ENCODE peak calls at places on chromosomes 11 and 22, in six cellular contexts. One of them, this sample, is unnamed.
A peak's percentile ranks its signal among the peaks of the same experiment; 100 is the strongest.

GRCh38 chr11:96257972-96258951 is 84.7 kb downstream of the MAML2 start:
- DNase-seq in K562: no peak
- DNase-seq in upper lobe of right lung: no peak
- DNase-seq in right cardiac atrium: no peak
- DNase-seq in fibroblast of lung: peak; percentile 62
- DNase-seq in AG04450: no peak
- DNase-seq in this sample: no peak

GRCh38 chr11:13280777-13281176 is 3.2 kb downstream of the BMAL1 start:
- DNase-seq in K562: no peak
- DNase-seq in upper lobe of right lung: no peak
- DNase-seq in right cardiac atrium: no peak
- DNase-seq in fibroblast of lung: no peak
- DNase-seq in AG04450: no peak
- DNase-seq in this sample: no peak

GRCh38 chr22:23305922-23306374 is 125.6 kb downstream of the BCR start:
- DNase-seq in K562: no peak
- DNase-seq in upper lobe of right lung: peak; percentile 70
- DNase-seq in right cardiac atrium: peak; percentile 90
- DNase-seq in fibroblast of lung: peak; percentile 71
- DNase-seq in AG04450: no peak
- DNase-seq in this sample: no peak

GRCh38 chr11:13183094-13183825 is 94.3 kb upstream of the BMAL1 start:
- DNase-seq in K562: no peak
- DNase-seq in upper lobe of right lung: no peak
- DNase-seq in right cardiac atrium: no peak
- DNase-seq in fibroblast of lung: peak; percentile 83
- DNase-seq in AG04450: no peak
- DNase-seq in this sample: no peak

GRCh38 chr11:69874984-69875673 is 55.9 kb upstream of the FGF3 start:
- DNase-seq in K562: no peak
- DNase-seq in upper lobe of right lung: peak; percentile 57
- DNase-seq in right cardiac atrium: no peak
- DNase-seq in fibroblast of lung: no peak
- DNase-seq in AG04450: no peak
- DNase-seq in this sample: no peak

GRCh38 chr22:24107668-24108067 is 73.6 kb upstream of the SUSD2 start:
- DNase-seq in K562: no peak
- DNase-seq in upper lobe of right lung: no peak
- DNase-seq in right cardiac atrium: peak; percentile 91
- DNase-seq in fibroblast of lung: peak; percentile 81
- DNase-seq in AG04450: peak; percentile 83
- DNase-seq in this sample: peak; percentile 27

GRCh38 chr11:123069878-123070821 is 8.2 kb upstream of the HSPA8 start:
- DNase-seq in K562: no peak
- DNase-seq in upper lobe of right lung: no peak
- DNase-seq in right cardiac atrium: no peak
- DNase-seq in fibroblast of lung: no peak
- DNase-seq in AG04450: no peak
- DNase-seq in this sample: no peak

GRCh38 chr11:26704249-26704648 is 17.6 kb downstream of the SLC5A12 start:
- DNase-seq in K562: no peak
- DNase-seq in upper lobe of right lung: no peak
- DNase-seq in right cardiac atrium: no peak
- DNase-seq in fibroblast of lung: peak; percentile 65
- DNase-seq in AG04450: no peak
- DNase-seq in this sample: peak; percentile 36

GRCh38 chr11:64650923-64651523 is 60.0 kb downstream of the SLC22A12 start:
- DNase-seq in K562: peak; percentile 66
- DNase-seq in upper lobe of right lung: no peak
- DNase-seq in right cardiac atrium: no peak
- DNase-seq in fibroblast of lung: peak; percentile 14
- DNase-seq in AG04450: no peak
- DNase-seq in this sample: no peak

GRCh38 chr11:71060358-71060757 is 192.0 kb downstream of the SHANK2 start:
- DNase-seq in K562: no peak
- DNase-seq in upper lobe of right lung: no peak
- DNase-seq in right cardiac atrium: no peak
- DNase-seq in fibroblast of lung: no peak
- DNase-seq in AG04450: no peak
- DNase-seq in this sample: no peak

GRCh38 chr22:45007247-45007945 is 2.4 kb downstream of the PHF21B start:
- DNase-seq in K562: peak; percentile 67
- DNase-seq in upper lobe of right lung: no peak
- DNase-seq in right cardiac atrium: peak; percentile 51
- DNase-seq in fibroblast of lung: peak; percentile 55
- DNase-seq in AG04450: no peak
- DNase-seq in this sample: no peak

GRCh38 chr11:2542406-2542805 is 97.6 kb downstream of the KCNQ1 start:
- DNase-seq in K562: no peak
- DNase-seq in upper lobe of right lung: peak; percentile 45
- DNase-seq in right cardiac atrium: no peak
- DNase-seq in fibroblast of lung: no peak
- DNase-seq in AG04450: no peak
- DNase-seq in this sample: no peak

GRCh38 chr11:97419729-97420128 is 1029.9 kb downstream of the JRKL start:
- DNase-seq in K562: no peak
- DNase-seq in upper lobe of right lung: no peak
- DNase-seq in right cardiac atrium: no peak
- DNase-seq in fibroblast of lung: no peak
- DNase-seq in AG04450: no peak
- DNase-seq in this sample: no peak

GRCh38 chr22:37485006-37485713 is 1.0 kb downstream of the MFNG start:
- DNase-seq in K562: no peak
- DNase-seq in upper lobe of right lung: peak; percentile 76
- DNase-seq in right cardiac atrium: no peak
- DNase-seq in fibroblast of lung: no peak
- DNase-seq in AG04450: no peak
- DNase-seq in this sample: no peak

GRCh38 chr11:97722065-97722464 is 1298.7 kb upstream of the CNTN5 start:
- DNase-seq in K562: no peak
- DNase-seq in upper lobe of right lung: no peak
- DNase-seq in right cardiac atrium: peak; percentile 25
- DNase-seq in fibroblast of lung: peak; percentile 92
- DNase-seq in AG04450: peak; percentile 81
- DNase-seq in this sample: no peak

GRCh38 chr11:126992065-126992803 is 8.3 kb downstream of the KIRREL3 start:
- DNase-seq in K562: no peak
- DNase-seq in upper lobe of right lung: no peak
- DNase-seq in right cardiac atrium: no peak
- DNase-seq in fibroblast of lung: peak; percentile 100
- DNase-seq in AG04450: peak; percentile 90
- DNase-seq in this sample: peak; percentile 49

GRCh38 chr22:39207141-39208012 is 37.4 kb downstream of the PDGFB start:
- DNase-seq in K562: peak; percentile 2
- DNase-seq in upper lobe of right lung: peak; percentile 48
- DNase-seq in right cardiac atrium: no peak
- DNase-seq in fibroblast of lung: peak; percentile 62
- DNase-seq in AG04450: no peak
- DNase-seq in this sample: no peak

GRCh38 chr11:58577441-58578135 is 1.3 kb upstream of the ZFP91 start:
- DNase-seq in K562: peak; percentile 69
- DNase-seq in upper lobe of right lung: peak; percentile 78
- DNase-seq in right cardiac atrium: peak; percentile 49
- DNase-seq in fibroblast of lung: peak; percentile 97
- DNase-seq in AG04450: peak; percentile 77
- DNase-seq in this sample: peak; percentile 52

GRCh38 chr11:42770444-42771065 is 541.2 kb upstream of the API5 start:
- DNase-seq in K562: peak; percentile 11
- DNase-seq in upper lobe of right lung: no peak
- DNase-seq in right cardiac atrium: no peak
- DNase-seq in fibroblast of lung: peak; percentile 3
- DNase-seq in AG04450: no peak
- DNase-seq in this sample: no peak

GRCh38 chr11:57344826-57345225 is 6.7 kb downstream of the P2RX3 start:
- DNase-seq in K562: no peak
- DNase-seq in upper lobe of right lung: no peak
- DNase-seq in right cardiac atrium: no peak
- DNase-seq in fibroblast of lung: no peak
- DNase-seq in AG04450: no peak
- DNase-seq in this sample: no peak

GRCh38 chr22:45769569-45770210 is 98.1 kb downstream of the ATXN10 start:
- DNase-seq in K562: no peak
- DNase-seq in upper lobe of right lung: no peak
- DNase-seq in right cardiac atrium: no peak
- DNase-seq in fibroblast of lung: no peak
- DNase-seq in AG04450: no peak
- DNase-seq in this sample: no peak

GRCh38 chr11:7611411-7611810 is 61.9 kb downstream of the CYB5R2 start:
- DNase-seq in K562: no peak
- DNase-seq in upper lobe of right lung: no peak
- DNase-seq in right cardiac atrium: no peak
- DNase-seq in fibroblast of lung: no peak
- DNase-seq in AG04450: no peak
- DNase-seq in this sample: no peak

GRCh38 chr11:7612661-7613393 is 60.5 kb downstream of the CYB5R2 start:
- DNase-seq in K562: no peak
- DNase-seq in upper lobe of right lung: no peak
- DNase-seq in right cardiac atrium: no peak
- DNase-seq in fibroblast of lung: peak; percentile 11
- DNase-seq in AG04450: no peak
- DNase-seq in this sample: no peak

GRCh38 chr11:7614656-7615055 is 58.6 kb downstream of the CYB5R2 start:
- DNase-seq in K562: no peak
- DNase-seq in upper lobe of right lung: no peak
- DNase-seq in right cardiac atrium: no peak
- DNase-seq in fibroblast of lung: no peak
- DNase-seq in AG04450: no peak
- DNase-seq in this sample: no peak

GRCh38 chr11:7612056-7612660 is 61.1 kb downstream of the CYB5R2 start:
- DNase-seq in K562: no peak
- DNase-seq in upper lobe of right lung: no peak
- DNase-seq in right cardiac atrium: no peak
- DNase-seq in fibroblast of lung: no peak
- DNase-seq in AG04450: no peak
- DNase-seq in this sample: no peak

GRCh38 chr11:7613394-7613720 is 59.9 kb downstream of the CYB5R2 start:
- DNase-seq in K562: no peak
- DNase-seq in upper lobe of right lung: no peak
- DNase-seq in right cardiac atrium: no peak
- DNase-seq in fibroblast of lung: no peak
- DNase-seq in AG04450: no peak
- DNase-seq in this sample: no peak
- H3K27ac ChIP-seq in K562: no peak overlapping the region
- H3K27ac ChIP-seq in upper lobe of right lung: no peak overlapping the region
- H3K27ac ChIP-seq in right cardiac atrium: no peak overlapping the region
- H3K27ac ChIP-seq in fibroblast of lung: no peak overlapping the region
- H3K27ac ChIP-seq in AG04450: no peak overlapping the region
- H3K27ac ChIP-seq in this sample: peak overlapping the region; percentile 10

DNA sequence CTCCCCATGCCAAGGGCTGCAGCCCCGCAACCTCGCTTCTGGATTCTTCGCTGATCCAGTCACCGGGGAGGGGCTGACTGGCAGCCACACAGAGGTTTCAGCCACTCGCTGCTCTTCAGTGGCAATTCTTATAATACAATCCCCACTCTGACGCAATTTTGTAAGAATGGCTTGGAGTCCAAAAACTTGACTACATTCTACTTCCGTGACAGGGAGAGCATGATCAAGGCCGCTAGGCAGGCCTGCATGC is 14.9 kb downstream of the PPM1F start:
- DNase-seq in K562: no peak
- DNase-seq in upper lobe of right lung: no peak
- DNase-seq in right cardiac atrium: peak; percentile 89
- DNase-seq in fibroblast of lung: peak; percentile 91
- DNase-seq in AG04450: no peak
- DNase-seq in this sample: peak; percentile 66
- H3K27ac ChIP-seq in K562: peak overlapping the region; percentile 85
- H3K27ac ChIP-seq in upper lobe of right lung: peak overlapping the region; percentile 96
- H3K27ac ChIP-seq in right cardiac atrium: peak overlapping the region; percentile 98
- H3K27ac ChIP-seq in fibroblast of lung: peak overlapping the region; percentile 99
- H3K27ac ChIP-seq in AG04450: peak overlapping the region; percentile 97
- H3K27ac ChIP-seq in this sample: peak overlapping the region; percentile 100

GRCh38 chr11:114176321-114176720 is 116.8 kb downstream of the ZBTB16 start:
- DNase-seq in K562: no peak
- DNase-seq in upper lobe of right lung: no peak
- DNase-seq in right cardiac atrium: no peak
- DNase-seq in fibroblast of lung: no peak
- DNase-seq in AG04450: no peak
- DNase-seq in this sample: no peak

GRCh38 chr11:114175706-114176105 is 116.2 kb downstream of the ZBTB16 start:
- DNase-seq in K562: no peak
- DNase-seq in upper lobe of right lung: no peak
- DNase-seq in right cardiac atrium: no peak
- DNase-seq in fibroblast of lung: no peak
- DNase-seq in AG04450: no peak
- DNase-seq in this sample: no peak

GRCh38 chr11:114173836-114174235 is 114.3 kb downstream of the ZBTB16 start:
- DNase-seq in K562: no peak
- DNase-seq in upper lobe of right lung: no peak
- DNase-seq in right cardiac atrium: no peak
- DNase-seq in fibroblast of lung: no peak
- DNase-seq in AG04450: no peak
- DNase-seq in this sample: no peak

GRCh38 chr11:114172871-114173444 is 113.4 kb downstream of the ZBTB16 start:
- DNase-seq in K562: no peak
- DNase-seq in upper lobe of right lung: no peak
- DNase-seq in right cardiac atrium: peak; percentile 65
- DNase-seq in fibroblast of lung: no peak
- DNase-seq in AG04450: no peak
- DNase-seq in this sample: no peak

GRCh38 chr11:114174712-114175495 is 115.4 kb downstream of the ZBTB16 start:
- DNase-seq in K562: no peak
- DNase-seq in upper lobe of right lung: no peak
- DNase-seq in right cardiac atrium: no peak
- DNase-seq in fibroblast of lung: no peak
- DNase-seq in AG04450: no peak
- DNase-seq in this sample: no peak
- H3K27ac ChIP-seq in K562: no peak overlapping the region
- H3K27ac ChIP-seq in upper lobe of right lung: peak overlapping the region; percentile 97
- H3K27ac ChIP-seq in right cardiac atrium: peak overlapping the region; percentile 95
- H3K27ac ChIP-seq in fibroblast of lung: no peak overlapping the region
- H3K27ac ChIP-seq in AG04450: no peak overlapping the region
- H3K27ac ChIP-seq in this sample: no peak overlapping the region

GRCh38 chr11:33716236-33716635 is 15.6 kb upstream of the C11orf91 start:
- DNase-seq in K562: peak; percentile 27
- DNase-seq in upper lobe of right lung: no peak
- DNase-seq in right cardiac atrium: no peak
- DNase-seq in fibroblast of lung: peak; percentile 31
- DNase-seq in AG04450: no peak
- DNase-seq in this sample: no peak

GRCh38 chr11:33709471-33709870 is 8.8 kb upstream of the C11orf91 start:
- DNase-seq in K562: no peak
- DNase-seq in upper lobe of right lung: no peak
- DNase-seq in right cardiac atrium: no peak
- DNase-seq in fibroblast of lung: no peak
- DNase-seq in AG04450: no peak
- DNase-seq in this sample: no peak

GRCh38 chr11:33712436-33712835 is 11.8 kb upstream of the C11orf91 start:
- DNase-seq in K562: no peak
- DNase-seq in upper lobe of right lung: no peak
- DNase-seq in right cardiac atrium: no peak
- DNase-seq in fibroblast of lung: no peak
- DNase-seq in AG04450: no peak
- DNase-seq in this sample: no peak

GRCh38 chr11:33713914-33714398 is 13.3 kb upstream of the C11orf91 start:
- DNase-seq in K562: no peak
- DNase-seq in upper lobe of right lung: no peak
- DNase-seq in right cardiac atrium: no peak
- DNase-seq in fibroblast of lung: no peak
- DNase-seq in AG04450: no peak
- DNase-seq in this sample: no peak

GRCh38 chr11:33713162-33713913 is 12.7 kb upstream of the C11orf91 start:
- DNase-seq in K562: no peak
- DNase-seq in upper lobe of right lung: no peak
- DNase-seq in right cardiac atrium: no peak
- DNase-seq in fibroblast of lung: peak; percentile 59
- DNase-seq in AG04450: no peak
- DNase-seq in this sample: no peak
- H3K27ac ChIP-seq in K562: peak overlapping the region; percentile 16
- H3K27ac ChIP-seq in upper lobe of right lung: peak overlapping the region; percentile 26
- H3K27ac ChIP-seq in right cardiac atrium: no peak overlapping the region
- H3K27ac ChIP-seq in fibroblast of lung: no peak overlapping the region
- H3K27ac ChIP-seq in AG04450: no peak overlapping the region
- H3K27ac ChIP-seq in this sample: peak overlapping the region; percentile 81